ENCODE peak calls at places on chromosome 6, in seven cellular contexts. E is right atrium auricular region, R is dorsolateral prefrontal cortex, G is lower leg skin, Z is GM12878, V is GM20000, B is BJ. Q is an unnamed sample.
A peak's percentile ranks its signal among the peaks of the same experiment; 100 is the strongest.

GRCh38 chr6:14596410-14596809 is 478.8 kb downstream of the CD83 start:
- DNase-seq in E (peak; percentile 76), R (no peak), G (no peak), Z (no peak), V (no peak), B (peak; percentile 3), Q (no peak)

GRCh38 chr6:137870744-137871247 is 3.7 kb downstream of the TNFAIP3 start:
- DNase-seq in E (no peak), R (no peak), G (no peak), Z (no peak), V (peak; percentile 68), B (no peak), Q (no peak)

GRCh38 chr6:90078513-90079289 is 184.4 kb downstream of the GJA10 start:
- DNase-seq in E (no peak), R (no peak), G (no peak), Z (no peak), V (no peak), B (no peak), Q (no peak)

GRCh38 chr6:136066005-136066404 is 184.1 kb downstream of the MTFR2 start:
- DNase-seq in E (no peak), R (no peak), G (no peak), Z (no peak), V (no peak), B (no peak), Q (no peak)

GRCh38 chr6:32129297-32130088 is 595 bp downstream of the FKBPL start:
- DNase-seq in E (peak; percentile 90), R (no peak), G (no peak), Z (no peak), V (no peak), B (no peak), Q (no peak)

GRCh38 chr6:33850869-33851541 is 47.2 kb upstream of the MLN start:
- DNase-seq in E (no peak), R (no peak), G (no peak), Z (no peak), V (no peak), B (no peak), Q (no peak)

GRCh38 chr6:41692735-41693134 is 42.7 kb downstream of the TFEB start:
- DNase-seq in E (no peak), R (peak; percentile 38), G (no peak), Z (no peak), V (no peak), B (no peak), Q (no peak)

GRCh38 chr6:147503587-147503986 is 4.9 kb upstream of the SAMD5 start:
- DNase-seq in E (no peak), R (no peak), G (no peak), Z (no peak), V (no peak), B (no peak), Q (no peak)

GRCh38 chr6:129842137-129842536 is 19.0 kb downstream of the TMEM244 start:
- DNase-seq in E (no peak), R (no peak), G (no peak), Z (no peak), V (no peak), B (no peak), Q (no peak)

GRCh38 chr6:50986319-50986718 is 167.6 kb downstream of the TFAP2B start:
- DNase-seq in E (no peak), R (no peak), G (no peak), Z (no peak), V (no peak), B (no peak), Q (no peak)

GRCh38 chr6:168242655-168243225 is 76.8 kb downstream of the DACT2 start:
- DNase-seq in E (no peak), R (no peak), G (no peak), Z (no peak), V (no peak), B (no peak), Q (no peak)

GRCh38 chr6:3318226-3318625 is 59.5 kb downstream of the PSMG4 start:
- DNase-seq in E (no peak), R (no peak), G (no peak), Z (no peak), V (no peak), B (no peak), Q (no peak)

GRCh38 chr6:101396552-101397173 is 3.2 kb downstream of the GRIK2 start:
- DNase-seq in E (no peak), R (no peak), G (peak; percentile 20), Z (no peak), V (peak; percentile 75), B (no peak), Q (no peak)

GRCh38 chr6:132354517-132355167 is 46.6 kb downstream of the MOXD1 start:
- DNase-seq in E (no peak), R (no peak), G (no peak), Z (peak; percentile 63), V (no peak), B (no peak), Q (no peak)

GRCh38 chr6:90645634-90646033 is 58.8 kb upstream of the MAP3K7 start:
- DNase-seq in E (no peak), R (no peak), G (no peak), Z (no peak), V (no peak), B (no peak), Q (no peak)

GRCh38 chr6:12182676-12183075 is 107.5 kb upstream of the EDN1 start:
- DNase-seq in E (no peak), R (no peak), G (no peak), Z (no peak), V (no peak), B (no peak), Q (no peak)

GRCh38 chr6:53411451-53411850 is 62.7 kb upstream of the ELOVL5 start:
- DNase-seq in E (no peak), R (no peak), G (no peak), Z (no peak), V (no peak), B (peak; percentile 10), Q (no peak)

GRCh38 chr6:71405416-71405815 is 116.8 kb downstream of the OGFRL1 start:
- DNase-seq in E (no peak), R (no peak), G (no peak), Z (no peak), V (no peak), B (no peak), Q (no peak)

GRCh38 chr6:112086744-112087135 is 542 bp downstream of the TUBE1 start:
- DNase-seq in E (no peak), R (no peak), G (no peak), Z (peak; percentile 3), V (peak; percentile 36), B (peak; percentile 26), Q (no peak)

GRCh38 chr6:143397229-143398222 is 53.0 kb downstream of the ADAT2 start:
- DNase-seq in E (peak; percentile 85), R (no peak), G (peak; percentile 75), Z (no peak), V (no peak), B (peak; percentile 31), Q (peak; percentile 41)

GRCh38 chr6:127539292-127539691 is 20.2 kb upstream of the MTCL3 start:
- DNase-seq in E (no peak), R (no peak), G (no peak), Z (no peak), V (peak; percentile 36), B (no peak), Q (no peak)

GRCh38 chr6:151869345-151869744 is 61.9 kb downstream of the ESR1 start:
- DNase-seq in E (no peak), R (no peak), G (no peak), Z (no peak), V (no peak), B (no peak), Q (no peak)

GRCh38 chr6:166286831-166287271 is 21.3 kb downstream of the PRR18 start:
- DNase-seq in E (no peak), R (no peak), G (no peak), Z (peak; percentile 83), V (peak; percentile 59), B (no peak), Q (no peak)

GRCh38 chr6:44725070-44725469 is 337.6 kb downstream of the CDC5L start:
- DNase-seq in E (no peak), R (no peak), G (no peak), Z (no peak), V (no peak), B (no peak), Q (no peak)

GRCh38 chr6:51702851-51703250 is 384.6 kb downstream of the PKHD1 start:
- DNase-seq in E (no peak), R (no peak), G (no peak), Z (no peak), V (no peak), B (no peak), Q (no peak)

GRCh38 chr6:87714093-87714809 is 12.2 kb upstream of the AKIRIN2 start:
- DNase-seq in E (no peak), R (no peak), G (no peak), Z (no peak), V (no peak), B (no peak), Q (no peak)

GRCh38 chr6:6661684-6662083 is 73.2 kb downstream of the LY86 start:
- DNase-seq in E (peak; percentile 76), R (no peak), G (peak; percentile 78), Z (no peak), V (no peak), B (no peak), Q (no peak)

GRCh38 chr6:43709654-43710303 is 22.2 kb upstream of the MRPS18A start:
- DNase-seq in E (no peak), R (no peak), G (no peak), Z (no peak), V (no peak), B (no peak), Q (no peak)

GRCh38 chr6:41732601-41733348 is 2.6 kb downstream of the TFEB start:
- DNase-seq in E (no peak), R (no peak), G (no peak), Z (peak; percentile 62), V (peak; percentile 87), B (no peak), Q (no peak)

GRCh38 chr6:41976794-41977484 is 35.3 kb upstream of the CCND3 start:
- DNase-seq in E (no peak), R (no peak), G (no peak), Z (no peak), V (no peak), B (no peak), Q (no peak)

Q was measured in thoracic aorta.